ENCODE peak calls at places on chromosomes 2 and 18, in seven cellular contexts. A is kidney, S is fibroblast of lung, M is keratinocyte, E is IMR-90, H is astrocyte, I is neural progenitor cell. Y is an unnamed sample.
A peak's percentile ranks its signal among the peaks of the same experiment; 100 is the strongest.

GRCh38 chr2:191552036-191552435 is 125.9 kb upstream of the NABP1 start:
- DNase-seq in A (no peak), S (no peak), M (no peak), E (no peak), H (no peak), I (no peak), Y (no peak)

GRCh38 chr2:133602538-133602937 is 34.3 kb upstream of the NCKAP5 start:
- DNase-seq in A (no peak), S (peak; percentile 74), M (no peak), E (no peak), H (no peak), I (no peak), Y (no peak)

GRCh38 chr2:53913721-53914120 is 54.0 kb upstream of the GPR75 start:
- DNase-seq in A (no peak), S (peak; percentile 32), M (no peak), E (peak; percentile 61), H (peak; percentile 36), I (no peak), Y (no peak)

GRCh38 chr2:231068525-231069222 is 12.0 kb downstream of the PSMD1 start:
- DNase-seq in A (no peak), S (peak; percentile 7), M (no peak), E (peak; percentile 78), H (peak; percentile 55), I (no peak), Y (no peak)

GRCh38 chr2:236853558-236853957 is 232.1 kb upstream of the COPS8 start:
- DNase-seq in A (no peak), S (no peak), M (no peak), E (no peak), H (no peak), I (peak; percentile 83), Y (no peak)

GRCh38 chr2:122446761-122447160 is 691.3 kb downstream of the TSN start:
- DNase-seq in A (no peak), S (no peak), M (no peak), E (no peak), H (no peak), I (no peak), Y (no peak)

GRCh38 chr2:6924101-6924917 is 7.1 kb downstream of the RNF144A start:
- DNase-seq in A (no peak), S (no peak), M (no peak), E (no peak), H (no peak), I (no peak), Y (no peak)

GRCh38 chr2:48434101-48434500 is 95.9 kb upstream of the STON1 start:
- DNase-seq in A (no peak), S (no peak), M (no peak), E (no peak), H (no peak), I (no peak), Y (no peak)

GRCh38 chr2:30298302-30298701 is 67.0 kb downstream of the LBH start:
- DNase-seq in A (no peak), S (no peak), M (no peak), E (no peak), H (no peak), I (no peak), Y (no peak)

DNA sequence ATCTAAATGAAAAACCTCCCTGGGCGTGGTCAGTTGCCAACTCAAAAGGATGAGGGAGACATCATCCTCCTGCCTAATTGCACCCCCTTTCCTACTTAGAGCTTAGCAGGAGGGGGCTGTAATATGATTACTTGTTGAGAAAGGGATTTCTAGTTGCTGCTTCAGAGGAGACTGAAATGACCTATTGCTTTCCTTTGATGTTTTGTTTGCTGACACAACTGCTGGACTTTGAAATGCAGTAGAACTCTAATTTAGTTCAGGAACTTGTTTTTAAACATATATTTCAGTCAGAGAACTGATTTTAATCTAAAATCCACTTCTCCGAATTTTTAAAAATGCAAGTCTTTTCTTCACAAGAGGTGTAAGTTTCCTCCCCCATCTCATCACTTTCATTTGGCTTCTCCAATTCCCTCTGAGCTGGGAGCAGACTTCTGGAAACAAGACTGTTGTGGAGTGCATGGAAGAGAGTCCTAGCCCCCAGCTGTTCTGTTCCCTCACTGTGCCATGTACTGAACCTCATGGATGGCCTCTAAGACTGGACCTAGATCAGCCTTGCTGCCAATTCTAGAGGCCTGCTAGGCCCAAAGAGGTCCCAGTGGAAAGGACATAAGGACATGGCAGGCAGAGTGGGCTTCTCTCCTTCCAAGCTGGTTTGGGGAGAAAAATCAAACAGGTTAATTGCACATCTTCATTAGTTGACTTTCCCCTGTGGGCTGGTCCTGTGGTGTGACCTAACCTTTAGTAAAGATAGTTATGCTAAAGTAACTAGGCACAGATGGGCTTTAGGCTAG is 7.5 kb upstream of the CETN1 start:
- DNase-seq in A (no peak), S (no peak), M (no peak), E (no peak), H (no peak), I (no peak), Y (no peak)
- H3K9ac ChIP-seq in A (no peak overlapping the region), S (no peak overlapping the region), M (no peak overlapping the region), E (no peak overlapping the region), H (no peak overlapping the region), I (no peak overlapping the region), Y (no peak overlapping the region)

DNA sequence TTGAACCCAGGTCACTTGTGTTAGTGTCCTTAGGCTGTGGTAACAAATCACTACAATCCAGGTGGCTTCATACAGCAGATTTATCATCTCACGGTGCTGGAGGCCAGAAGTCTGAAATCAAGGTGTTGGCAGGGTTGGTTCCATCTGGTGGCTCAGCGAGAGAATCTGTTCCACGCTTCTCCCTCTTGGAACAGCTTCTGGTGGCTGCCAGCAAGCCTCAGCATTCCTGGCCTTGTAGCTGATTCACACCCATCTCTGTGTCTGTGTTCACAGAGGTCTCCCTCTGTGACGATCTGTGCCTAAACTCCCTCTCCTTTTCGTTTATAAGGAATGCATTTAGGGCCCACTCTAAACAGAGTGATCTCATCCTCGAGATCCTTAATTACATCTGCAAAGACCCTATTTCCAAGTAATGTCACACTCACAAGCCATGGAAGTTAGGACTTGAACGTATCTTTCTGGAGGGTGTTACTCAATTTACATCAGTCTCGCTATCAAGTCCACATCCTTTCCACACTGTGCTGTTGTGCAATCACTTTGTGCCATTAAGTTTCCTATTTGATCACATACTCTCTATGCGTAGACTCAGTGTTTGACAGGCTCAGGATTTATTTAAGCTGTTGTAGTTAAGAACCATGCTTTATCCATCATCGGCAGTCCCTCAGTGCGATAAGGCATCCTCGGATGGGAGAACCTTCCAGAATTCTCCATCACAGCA is 164.4 kb downstream of the SOCS6 start:
- DNase-seq in A (no peak), S (peak; percentile 63), M (no peak), E (peak; percentile 42), H (no peak), I (no peak), Y (no peak)
- TF ChIP-seq CTCF in A (no peak), S (no peak), M (no peak), E (no peak), H (no peak), I (no peak), Y (no peak)

GRCh38 chr2:159706385-159706980 is 5.8 kb upstream of the MARCHF7 start:
- DNase-seq in A (no peak), S (peak; percentile 21), M (no peak), E (no peak), H (peak; percentile 17), I (no peak), Y (no peak)
- H3K4me1 ChIP-seq in A (no peaks in the 10 kb centered on the region), S (no peaks in the 10 kb centered on the region), M (peaks cover 6% of the 10 kb centered on the region), E (peaks cover 7% of the 10 kb centered on the region), H (peaks cover 6% of the 10 kb centered on the region), I (peaks cover 8% of the 10 kb centered on the region), Y (peaks cover 4% of the 10 kb centered on the region)

GRCh38 chr2:220076734-220077133 is 449.3 kb downstream of the SLC4A3 start:
- DNase-seq in A (no peak), S (peak; percentile 80), M (no peak), E (peak; percentile 42), H (peak; percentile 88), I (peak; percentile 75), Y (no peak)
- H3K9ac ChIP-seq in A (no peak overlapping the region), S (no peak overlapping the region), M (no peak overlapping the region), E (no peak overlapping the region), H (peak overlapping the region; percentile 58), I (no peak overlapping the region), Y (no peak overlapping the region)

GRCh38 chr2:216944733-216945132 is 84.9 kb upstream of the TNP1 start:
- DNase-seq in A (no peak), S (no peak), M (no peak), E (no peak), H (no peak), I (no peak), Y (no peak)

GRCh38 chr2:216947055-216947454 is 87.2 kb upstream of the TNP1 start:
- DNase-seq in A (no peak), S (no peak), M (no peak), E (no peak), H (no peak), I (no peak), Y (no peak)

GRCh38 chr2:216951166-216951565 is 91.3 kb upstream of the TNP1 start:
- DNase-seq in A (no peak), S (no peak), M (no peak), E (no peak), H (peak; percentile 34), I (no peak), Y (no peak)

GRCh38 chr2:216950547-216950946 is 90.7 kb upstream of the TNP1 start:
- DNase-seq in A (no peak), S (no peak), M (no peak), E (no peak), H (peak; percentile 16), I (no peak), Y (no peak)

GRCh38 chr2:216949685-216950397 is 90.0 kb upstream of the TNP1 start:
- DNase-seq in A (no peak), S (no peak), M (no peak), E (no peak), H (peak; percentile 4), I (no peak), Y (no peak)
- TF ChIP-seq CTCF in A (no peak), S (no peak), M (no peak), E (no peak), H (no peak), I (no peak), Y (no peak)

DNA sequence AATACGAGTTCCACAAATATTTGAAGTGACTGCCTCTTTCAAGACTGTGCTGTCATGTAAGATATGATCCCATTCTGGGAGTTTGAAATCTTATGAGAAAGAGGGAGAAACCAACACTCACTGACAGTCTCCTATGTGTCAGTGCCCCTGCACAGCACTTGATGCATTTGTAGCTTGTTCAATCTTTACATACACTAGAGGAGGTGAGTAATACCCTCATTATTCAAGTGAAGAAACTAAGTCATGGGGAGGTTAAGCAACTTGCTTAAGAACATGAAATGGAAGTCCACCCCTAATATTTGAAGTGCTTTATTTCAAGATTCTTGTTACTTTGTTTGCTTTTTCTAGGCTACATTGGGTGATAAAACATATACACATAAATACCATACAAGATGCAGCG is 459.5 kb upstream of the FANCL start:
- DNase-seq in A (no peak), S (no peak), M (no peak), E (no peak), H (no peak), I (no peak), Y (no peak)
- H3K4me1 ChIP-seq in A (no peaks in the 10 kb centered on the region), S (no peaks in the 10 kb centered on the region), M (peaks cover 6% of the 10 kb centered on the region), E (no peaks in the 10 kb centered on the region), H (peaks cover 10% of the 10 kb centered on the region), I (no peaks in the 10 kb centered on the region), Y (no peaks in the 10 kb centered on the region)